ENCODE peak calls at places on chromosomes 6 and 20, in eight cellular contexts. One of them, this sample, is unnamed. For H3K36me3, the result is how much of the 10 kb centered on the place peaks cover.

GRCh38 chr6:114052141-114052540 is 81.2 kb upstream of the HDAC2 start:
- DNase-seq in PC-9: no peak
- DNase-seq in spleen: no peak
- DNase-seq in body of pancreas: no peak
- DNase-seq in SJSA1: no peak
- DNase-seq in right atrium auricular region: no peak
- DNase-seq in prostate gland: no peak
- DNase-seq in CD8-positive, alpha-beta T cell: no peak
- DNase-seq in this sample: no peak

GRCh38 chr20:61882716-61883615 is 182.7 kb downstream of the TAF4 start:
- DNase-seq in CD8-positive, alpha-beta T cell: no peak
- DNase-seq in body of pancreas: no peak
- DNase-seq in spleen: no peak
- DNase-seq in right atrium auricular region: no peak
- DNase-seq in prostate gland: no peak
- DNase-seq in PC-9: no peak
- DNase-seq in SJSA1: no peak
- DNase-seq in this sample: no peak

GRCh38 chr6:38215651-38216319 is 396.3 kb downstream of the ZFAND3 start:
- DNase-seq in SJSA1: no peak
- DNase-seq in prostate gland: no peak
- DNase-seq in right atrium auricular region: no peak
- DNase-seq in body of pancreas: no peak
- DNase-seq in spleen: no peak
- DNase-seq in CD8-positive, alpha-beta T cell: no peak
- DNase-seq in PC-9: no peak
- DNase-seq in this sample: no peak

GRCh38 chr6:71886184-71887005 is at the start of gene RIMS1:
- DNase-seq in PC-9: no peak
- DNase-seq in body of pancreas: no peak
- DNase-seq in prostate gland: no peak
- DNase-seq in spleen: peak
- DNase-seq in right atrium auricular region: no peak
- DNase-seq in SJSA1: no peak
- DNase-seq in CD8-positive, alpha-beta T cell: no peak
- DNase-seq in this sample: no peak

GRCh38 chr20:25498280-25498606 is 87.1 kb downstream of the NINL start:
- DNase-seq in spleen: no peak
- DNase-seq in PC-9: no peak
- DNase-seq in body of pancreas: no peak
- DNase-seq in right atrium auricular region: no peak
- DNase-seq in CD8-positive, alpha-beta T cell: no peak
- DNase-seq in SJSA1: no peak
- DNase-seq in prostate gland: no peak
- DNase-seq in this sample: no peak

GRCh38 chr20:41447026-41447425 is 80.4 kb upstream of the EMILIN3 start:
- DNase-seq in CD8-positive, alpha-beta T cell: no peak
- DNase-seq in SJSA1: no peak
- DNase-seq in body of pancreas: no peak
- DNase-seq in right atrium auricular region: no peak
- DNase-seq in prostate gland: no peak
- DNase-seq in PC-9: no peak
- DNase-seq in spleen: no peak
- DNase-seq in this sample: no peak

GRCh38 chr6:76774750-76775396 is 688.4 kb downstream of the HTR1B start:
- DNase-seq in prostate gland: no peak
- DNase-seq in spleen: no peak
- DNase-seq in body of pancreas: peak
- DNase-seq in right atrium auricular region: no peak
- DNase-seq in PC-9: no peak
- DNase-seq in SJSA1: no peak
- DNase-seq in CD8-positive, alpha-beta T cell: no peak
- DNase-seq in this sample: no peak

GRCh38 chr20:50367104-50367674 is 143.0 kb upstream of the PTPN1 start:
- DNase-seq in spleen: no peak
- DNase-seq in CD8-positive, alpha-beta T cell: no peak
- DNase-seq in PC-9: no peak
- DNase-seq in prostate gland: no peak
- DNase-seq in SJSA1: no peak
- DNase-seq in right atrium auricular region: no peak
- DNase-seq in body of pancreas: no peak
- DNase-seq in this sample: no peak

GRCh38 chr20:8721098-8721497 is 347.8 kb upstream of the PLCB4 start:
- DNase-seq in SJSA1: peak
- DNase-seq in CD8-positive, alpha-beta T cell: no peak
- DNase-seq in body of pancreas: peak
- DNase-seq in prostate gland: peak
- DNase-seq in PC-9: no peak
- DNase-seq in right atrium auricular region: peak
- DNase-seq in spleen: no peak
- DNase-seq in this sample: peak

GRCh38 chr6:14922706-14923105 is 323.2 kb upstream of the JARID2 start:
- DNase-seq in prostate gland: no peak
- DNase-seq in spleen: no peak
- DNase-seq in PC-9: no peak
- DNase-seq in CD8-positive, alpha-beta T cell: no peak
- DNase-seq in body of pancreas: no peak
- DNase-seq in right atrium auricular region: no peak
- DNase-seq in SJSA1: no peak
- DNase-seq in this sample: no peak

GRCh38 chr20:25324412-25324811 is 66.2 kb downstream of the ABHD12 start:
- DNase-seq in CD8-positive, alpha-beta T cell: no peak
- DNase-seq in right atrium auricular region: peak
- DNase-seq in PC-9: no peak
- DNase-seq in spleen: no peak
- DNase-seq in SJSA1: no peak
- DNase-seq in body of pancreas: peak
- DNase-seq in prostate gland: no peak
- DNase-seq in this sample: no peak

GRCh38 chr20:32387262-32387661 is 29.1 kb downstream of the ASXL1 start:
- DNase-seq in CD8-positive, alpha-beta T cell: peak
- DNase-seq in right atrium auricular region: no peak
- DNase-seq in SJSA1: no peak
- DNase-seq in PC-9: no peak
- DNase-seq in spleen: no peak
- DNase-seq in prostate gland: no peak
- DNase-seq in body of pancreas: no peak
- DNase-seq in this sample: no peak

DNA sequence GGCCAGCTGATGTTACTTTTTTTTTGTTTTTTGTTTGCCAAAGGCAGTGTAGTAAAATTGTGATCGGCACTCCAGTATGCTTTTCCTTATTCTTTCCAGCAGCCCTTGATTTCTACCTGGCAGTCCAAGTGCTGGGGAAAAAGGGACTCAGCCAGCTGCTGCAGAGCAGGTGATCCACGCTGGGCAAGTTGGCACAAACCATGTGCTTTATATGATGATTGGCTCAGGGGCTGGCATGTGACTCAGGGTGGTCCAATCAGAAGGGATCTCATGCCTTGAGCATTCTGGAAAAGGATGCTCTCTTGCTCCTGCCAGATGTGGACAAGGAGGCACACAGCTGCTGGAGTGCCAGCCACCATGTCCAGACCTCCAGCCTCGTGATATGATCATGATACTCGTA is 54.5 kb downstream of the SULF2 start:
- DNase-seq in CD8-positive, alpha-beta T cell: no peak
- DNase-seq in prostate gland: no peak
- DNase-seq in right atrium auricular region: no peak
- DNase-seq in body of pancreas: no peak
- DNase-seq in PC-9: no peak
- DNase-seq in spleen: no peak
- DNase-seq in SJSA1: no peak
- DNase-seq in this sample: no peak
- H3K36me3 ChIP-seq in CD8-positive, alpha-beta T cell: under half
- H3K36me3 ChIP-seq in prostate gland: under half
- H3K36me3 ChIP-seq in right atrium auricular region: under half
- H3K36me3 ChIP-seq in body of pancreas: under half
- H3K36me3 ChIP-seq in PC-9: under half
- H3K36me3 ChIP-seq in spleen: under half
- H3K36me3 ChIP-seq in SJSA1: under half
- H3K36me3 ChIP-seq in this sample: under half

DNA sequence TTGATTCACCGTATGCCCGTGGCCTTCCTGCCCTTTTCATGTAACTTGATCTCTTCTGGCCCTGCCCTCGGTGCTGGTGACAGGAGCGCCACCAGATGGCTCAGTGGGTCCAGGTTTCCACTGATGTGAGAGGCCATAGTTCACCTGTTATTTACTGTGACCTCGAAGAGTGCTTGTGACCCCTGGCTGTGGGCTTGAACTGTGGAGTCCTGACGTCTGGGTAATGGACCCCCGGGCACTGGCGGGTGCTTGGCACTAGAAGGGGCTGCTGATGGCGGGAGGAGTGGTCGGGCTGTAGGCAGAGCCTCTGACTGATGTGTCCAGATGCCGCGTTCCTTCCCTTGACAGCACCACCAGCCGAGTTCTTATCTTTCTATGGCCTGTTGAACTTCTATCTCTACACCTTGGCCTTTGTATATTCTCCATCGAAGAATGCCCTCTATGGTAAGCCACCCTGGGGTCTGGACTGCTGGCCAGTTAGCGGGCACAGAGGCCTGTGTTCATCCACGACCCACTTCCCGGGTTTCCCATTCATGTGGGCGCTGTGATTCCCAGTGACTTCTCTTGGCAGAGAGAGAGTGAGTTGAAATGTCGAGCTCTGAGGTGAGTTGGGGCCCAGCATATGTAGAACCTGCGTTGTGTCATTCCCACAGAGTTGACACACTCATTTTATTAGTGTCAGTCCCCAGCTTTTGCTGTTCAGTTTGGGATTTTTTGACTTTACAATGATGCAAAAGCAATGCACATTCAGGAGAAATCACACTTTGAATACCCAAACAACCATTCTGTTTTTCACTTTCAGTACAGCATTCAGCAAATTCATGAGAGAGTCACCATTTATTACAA is 14.9 kb downstream of the DYNLT1 start:
- DNase-seq in CD8-positive, alpha-beta T cell: no peak
- DNase-seq in right atrium auricular region: peak
- DNase-seq in prostate gland: no peak
- DNase-seq in SJSA1: no peak
- DNase-seq in PC-9: no peak
- DNase-seq in spleen: no peak
- DNase-seq in body of pancreas: peak
- DNase-seq in this sample: no peak
- H3K36me3 ChIP-seq in CD8-positive, alpha-beta T cell: under half
- H3K36me3 ChIP-seq in right atrium auricular region: under half
- H3K36me3 ChIP-seq in prostate gland: under half
- H3K36me3 ChIP-seq in SJSA1: half or more
- H3K36me3 ChIP-seq in PC-9: under half
- H3K36me3 ChIP-seq in spleen: half or more
- H3K36me3 ChIP-seq in body of pancreas: under half
- H3K36me3 ChIP-seq in this sample: under half

GRCh38 chr6:1247058-1247457 is 64.8 kb upstream of the FOXQ1 start:
- DNase-seq in SJSA1: no peak
- DNase-seq in prostate gland: no peak
- DNase-seq in spleen: no peak
- DNase-seq in body of pancreas: no peak
- DNase-seq in right atrium auricular region: no peak
- DNase-seq in PC-9: no peak
- DNase-seq in CD8-positive, alpha-beta T cell: no peak
- DNase-seq in this sample: no peak

GRCh38 chr6:1242439-1242838 is 69.5 kb upstream of the FOXQ1 start:
- DNase-seq in PC-9: no peak
- DNase-seq in CD8-positive, alpha-beta T cell: no peak
- DNase-seq in right atrium auricular region: no peak
- DNase-seq in prostate gland: no peak
- DNase-seq in SJSA1: peak
- DNase-seq in body of pancreas: no peak
- DNase-seq in spleen: no peak
- DNase-seq in this sample: no peak

GRCh38 chr6:1242021-1242420 is 69.9 kb upstream of the FOXQ1 start:
- DNase-seq in right atrium auricular region: no peak
- DNase-seq in CD8-positive, alpha-beta T cell: no peak
- DNase-seq in prostate gland: no peak
- DNase-seq in spleen: no peak
- DNase-seq in body of pancreas: no peak
- DNase-seq in SJSA1: no peak
- DNase-seq in PC-9: no peak
- DNase-seq in this sample: no peak

GRCh38 chr6:1244278-1244677 is 67.6 kb upstream of the FOXQ1 start:
- DNase-seq in body of pancreas: no peak
- DNase-seq in CD8-positive, alpha-beta T cell: no peak
- DNase-seq in prostate gland: no peak
- DNase-seq in PC-9: no peak
- DNase-seq in SJSA1: no peak
- DNase-seq in spleen: no peak
- DNase-seq in right atrium auricular region: no peak
- DNase-seq in this sample: no peak

GRCh38 chr6:1244941-1245340 is 67.0 kb upstream of the FOXQ1 start:
- DNase-seq in PC-9: no peak
- DNase-seq in SJSA1: no peak
- DNase-seq in CD8-positive, alpha-beta T cell: no peak
- DNase-seq in prostate gland: no peak
- DNase-seq in spleen: no peak
- DNase-seq in body of pancreas: no peak
- DNase-seq in right atrium auricular region: no peak
- DNase-seq in this sample: no peak
- H3K36me3 ChIP-seq in PC-9: under half
- H3K36me3 ChIP-seq in SJSA1: under half
- H3K36me3 ChIP-seq in CD8-positive, alpha-beta T cell: under half
- H3K36me3 ChIP-seq in prostate gland: under half
- H3K36me3 ChIP-seq in spleen: under half
- H3K36me3 ChIP-seq in body of pancreas: under half
- H3K36me3 ChIP-seq in right atrium auricular region: under half
- H3K36me3 ChIP-seq in this sample: under half

DNA sequence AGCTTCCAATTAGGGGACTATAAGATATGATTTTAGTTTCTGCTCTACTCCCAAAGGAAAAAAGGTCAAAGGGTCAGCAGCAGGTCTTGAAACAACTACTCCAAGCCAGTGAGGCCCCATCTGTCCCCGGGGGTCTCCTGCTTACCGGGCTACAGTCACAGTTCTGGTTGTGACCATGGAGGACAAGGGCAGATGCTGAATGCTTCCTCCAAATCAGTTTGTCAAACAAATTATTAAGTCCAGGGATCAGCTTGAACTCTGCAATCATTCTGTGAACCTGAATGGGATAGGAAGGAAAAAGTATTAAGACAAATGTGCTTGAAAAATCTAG is 60.2 kb downstream of the MYH7B start:
- DNase-seq in right atrium auricular region: no peak
- DNase-seq in spleen: no peak
- DNase-seq in PC-9: no peak
- DNase-seq in prostate gland: no peak
- DNase-seq in CD8-positive, alpha-beta T cell: no peak
- DNase-seq in SJSA1: no peak
- DNase-seq in body of pancreas: no peak
- DNase-seq in this sample: no peak
- H3K36me3 ChIP-seq in right atrium auricular region: half or more
- H3K36me3 ChIP-seq in spleen: half or more
- H3K36me3 ChIP-seq in PC-9: under half
- H3K36me3 ChIP-seq in prostate gland: under half
- H3K36me3 ChIP-seq in CD8-positive, alpha-beta T cell: half or more
- H3K36me3 ChIP-seq in SJSA1: half or more
- H3K36me3 ChIP-seq in body of pancreas: under half
- H3K36me3 ChIP-seq in this sample: under half

GRCh38 chr20:51432251-51432784 is 110.2 kb downstream of the NFATC2 start:
- DNase-seq in CD8-positive, alpha-beta T cell: no peak
- DNase-seq in body of pancreas: no peak
- DNase-seq in right atrium auricular region: no peak
- DNase-seq in spleen: no peak
- DNase-seq in PC-9: no peak
- DNase-seq in prostate gland: no peak
- DNase-seq in SJSA1: no peak
- DNase-seq in this sample: no peak
- H3K36me3 ChIP-seq in CD8-positive, alpha-beta T cell: half or more
- H3K36me3 ChIP-seq in body of pancreas: under half
- H3K36me3 ChIP-seq in right atrium auricular region: under half
- H3K36me3 ChIP-seq in spleen: half or more
- H3K36me3 ChIP-seq in PC-9: under half
- H3K36me3 ChIP-seq in prostate gland: under half
- H3K36me3 ChIP-seq in SJSA1: under half
- H3K36me3 ChIP-seq in this sample: under half

This sample was measured in kidney epithelial cell.